ENCODE peak calls at places on chromosome 21, in nine cellular contexts. One of them, this sample, is unnamed.

GRCh38 chr21:28337319-28337718 is 655.4 kb downstream of the LTN1 start:
- DNase-seq in lower leg skin: no peak
- DNase-seq in body of pancreas: no peak
- DNase-seq in left cardiac atrium: no peak
- DNase-seq in ELR: peak; percentile 71
- DNase-seq in GM23338: peak; percentile 45
- DNase-seq in non-pigmented ciliary epithelial cell: no peak
- DNase-seq in neural crest cell: no peak
- DNase-seq in GM20000: no peak
- DNase-seq in this sample: peak; percentile 80

GRCh38 chr21:35226960-35227741 is 178.0 kb upstream of the RUNX1 start:
- DNase-seq in lower leg skin: no peak
- DNase-seq in body of pancreas: no peak
- DNase-seq in left cardiac atrium: no peak
- DNase-seq in ELR: no peak
- DNase-seq in GM23338: no peak
- DNase-seq in non-pigmented ciliary epithelial cell: no peak
- DNase-seq in neural crest cell: no peak
- DNase-seq in GM20000: peak; percentile 25
- DNase-seq in this sample: no peak

GRCh38 chr21:14712121-14712520 is 166.0 kb upstream of the SAMSN1 start:
- DNase-seq in lower leg skin: no peak
- DNase-seq in body of pancreas: no peak
- DNase-seq in left cardiac atrium: no peak
- DNase-seq in ELR: peak; percentile 15
- DNase-seq in GM23338: no peak
- DNase-seq in non-pigmented ciliary epithelial cell: peak; percentile 52
- DNase-seq in neural crest cell: no peak
- DNase-seq in GM20000: no peak
- DNase-seq in this sample: no peak

GRCh38 chr21:26438976-26439375 is 134.1 kb downstream of the CYYR1 start:
- DNase-seq in lower leg skin: no peak
- DNase-seq in body of pancreas: no peak
- DNase-seq in left cardiac atrium: no peak
- DNase-seq in ELR: no peak
- DNase-seq in GM23338: no peak
- DNase-seq in non-pigmented ciliary epithelial cell: no peak
- DNase-seq in neural crest cell: no peak
- DNase-seq in GM20000: no peak
- DNase-seq in this sample: no peak

GRCh38 chr21:44723177-44724131 is 12.1 kb upstream of the TSPEAR start:
- DNase-seq in lower leg skin: peak; percentile 78
- DNase-seq in body of pancreas: no peak
- DNase-seq in left cardiac atrium: no peak
- DNase-seq in ELR: no peak
- DNase-seq in GM23338: peak; percentile 63
- DNase-seq in non-pigmented ciliary epithelial cell: no peak
- DNase-seq in neural crest cell: no peak
- DNase-seq in GM20000: no peak
- DNase-seq in this sample: no peak

GRCh38 chr21:32278068-32278467 is 781 bp downstream of the MIS18A start:
- DNase-seq in lower leg skin: no peak
- DNase-seq in body of pancreas: no peak
- DNase-seq in left cardiac atrium: no peak
- DNase-seq in ELR: peak; percentile 43
- DNase-seq in GM23338: peak; percentile 33
- DNase-seq in non-pigmented ciliary epithelial cell: no peak
- DNase-seq in neural crest cell: no peak
- DNase-seq in GM20000: no peak
- DNase-seq in this sample: no peak

GRCh38 chr21:46542588-46543092 is 62.2 kb downstream of the S100B start:
- DNase-seq in lower leg skin: peak; percentile 73
- DNase-seq in body of pancreas: no peak
- DNase-seq in left cardiac atrium: no peak
- DNase-seq in ELR: no peak
- DNase-seq in GM23338: no peak
- DNase-seq in non-pigmented ciliary epithelial cell: no peak
- DNase-seq in neural crest cell: no peak
- DNase-seq in GM20000: no peak
- DNase-seq in this sample: no peak

GRCh38 chr21:18529253-18529652 is 125.7 kb upstream of the TMPRSS15 start:
- DNase-seq in lower leg skin: no peak
- DNase-seq in body of pancreas: no peak
- DNase-seq in left cardiac atrium: no peak
- DNase-seq in ELR: no peak
- DNase-seq in GM23338: no peak
- DNase-seq in non-pigmented ciliary epithelial cell: peak; percentile 71
- DNase-seq in neural crest cell: no peak
- DNase-seq in GM20000: no peak
- DNase-seq in this sample: peak; percentile 1

GRCh38 chr21:34807146-34807880 is 138.5 kb downstream of the CLIC6 start:
- DNase-seq in lower leg skin: peak; percentile 86
- DNase-seq in body of pancreas: no peak
- DNase-seq in left cardiac atrium: no peak
- DNase-seq in ELR: peak; percentile 98
- DNase-seq in GM23338: no peak
- DNase-seq in non-pigmented ciliary epithelial cell: peak; percentile 96
- DNase-seq in neural crest cell: no peak
- DNase-seq in GM20000: peak; percentile 64
- DNase-seq in this sample: peak; percentile 99

GRCh38 chr21:37891953-37892352 is 24.3 kb downstream of the KCNJ6 start:
- DNase-seq in lower leg skin: no peak
- DNase-seq in body of pancreas: no peak
- DNase-seq in left cardiac atrium: no peak
- DNase-seq in ELR: no peak
- DNase-seq in GM23338: peak; percentile 59
- DNase-seq in non-pigmented ciliary epithelial cell: no peak
- DNase-seq in neural crest cell: no peak
- DNase-seq in GM20000: no peak
- DNase-seq in this sample: no peak

GRCh38 chr21:29271927-29272333 is 26.8 kb upstream of the BACH1 start:
- DNase-seq in lower leg skin: no peak
- DNase-seq in body of pancreas: no peak
- DNase-seq in left cardiac atrium: no peak
- DNase-seq in ELR: no peak
- DNase-seq in GM23338: no peak
- DNase-seq in non-pigmented ciliary epithelial cell: no peak
- DNase-seq in neural crest cell: no peak
- DNase-seq in GM20000: no peak
- DNase-seq in this sample: peak; percentile 88

GRCh38 chr21:15065381-15066230 is 806 bp upstream of the NRIP1 start:
- DNase-seq in lower leg skin: peak; percentile 95
- DNase-seq in body of pancreas: peak; percentile 81
- DNase-seq in left cardiac atrium: peak; percentile 88
- DNase-seq in ELR: peak; percentile 83
- DNase-seq in GM23338: peak; percentile 79
- DNase-seq in non-pigmented ciliary epithelial cell: peak; percentile 73
- DNase-seq in neural crest cell: peak; percentile 42
- DNase-seq in GM20000: peak; percentile 63
- DNase-seq in this sample: peak; percentile 63

GRCh38 chr21:14900611-14901010 is 164.2 kb downstream of the NRIP1 start:
- DNase-seq in lower leg skin: no peak
- DNase-seq in body of pancreas: no peak
- DNase-seq in left cardiac atrium: no peak
- DNase-seq in ELR: peak; percentile 63
- DNase-seq in GM23338: no peak
- DNase-seq in non-pigmented ciliary epithelial cell: no peak
- DNase-seq in neural crest cell: no peak
- DNase-seq in GM20000: no peak
- DNase-seq in this sample: peak; percentile 62

GRCh38 chr21:39319251-39319756 is 5.9 kb upstream of the BRWD1 start:
- DNase-seq in lower leg skin: peak; percentile 83
- DNase-seq in body of pancreas: peak; percentile 14
- DNase-seq in left cardiac atrium: no peak
- DNase-seq in ELR: no peak
- DNase-seq in GM23338: no peak
- DNase-seq in non-pigmented ciliary epithelial cell: no peak
- DNase-seq in neural crest cell: no peak
- DNase-seq in GM20000: no peak
- DNase-seq in this sample: no peak

GRCh38 chr21:29434081-29434480 is 135.4 kb downstream of the BACH1 start:
- DNase-seq in lower leg skin: no peak
- DNase-seq in body of pancreas: no peak
- DNase-seq in left cardiac atrium: no peak
- DNase-seq in ELR: no peak
- DNase-seq in GM23338: no peak
- DNase-seq in non-pigmented ciliary epithelial cell: no peak
- DNase-seq in neural crest cell: no peak
- DNase-seq in GM20000: no peak
- DNase-seq in this sample: no peak

This sample was measured in renal cortical epithelial cell.